ENCODE peak calls at places on chromosome X, in nine cellular contexts. Q, E, G, C, R, X, S, U and N are unnamed samples.

GRCh38 chrX:275967-276587 is 5.1 kb upstream of the PLCXD1 start:
- DNase-seq in C (peak; percentile 78), Q (peak; percentile 97), S (peak; percentile 84), E (peak; percentile 37), X (no peak), U (peak; percentile 90), G (peak; percentile 61), R (peak; percentile 93), N (peak; percentile 60)

GRCh38 chrX:82218361-82218760 is 1016.5 kb downstream of the SH3BGRL start:
- DNase-seq in S (no peak), C (peak; percentile 39), U (no peak), Q (no peak), R (no peak), E (no peak), G (no peak), X (no peak), N (no peak)

GRCh38 chrX:15497865-15498264 is 2.7 kb upstream of the BMX start:
- DNase-seq in G (peak; percentile 39), S (peak; percentile 56), R (no peak), X (no peak), C (peak; percentile 50), Q (peak; percentile 46), E (peak; percentile 22), U (peak; percentile 47), N (peak; percentile 23)

GRCh38 chrX:2447484-2447883 is 53.3 kb downstream of the DHRSX start:
- DNase-seq in C (no peak), G (no peak), X (no peak), R (no peak), E (no peak), Q (no peak), S (no peak), U (no peak), N (no peak)

GRCh38 chrX:47802589-47802988 is 34.1 kb upstream of the ZNF81 start:
- DNase-seq in C (peak; percentile 66), Q (no peak), E (no peak), S (no peak), U (no peak), G (no peak), X (no peak), R (no peak), N (no peak)

GRCh38 chrX:87961471-87961870 is 443.9 kb downstream of the KLHL4 start:
- DNase-seq in X (no peak), S (no peak), U (no peak), Q (no peak), R (no peak), E (no peak), C (no peak), G (no peak), N (no peak)

GRCh38 chrX:24990585-24990984 is 25.2 kb downstream of the ARX start:
- DNase-seq in C (no peak), Q (no peak), E (no peak), G (no peak), U (no peak), R (no peak), S (no peak), X (no peak), N (no peak)

GRCh38 chrX:50910685-50911176 is at the start of gene BMP15:
- DNase-seq in C (no peak), X (no peak), E (no peak), Q (no peak), U (no peak), G (no peak), S (no peak), R (peak; percentile 59), N (no peak)

GRCh38 chrX:38754102-38754790 is 47.0 kb upstream of the MID1IP1 start:
- DNase-seq in Q (no peak), C (peak; percentile 64), E (peak; percentile 32), X (no peak), S (no peak), U (no peak), R (no peak), G (no peak), N (no peak)

GRCh38 chrX:10615931-10616780 is 4.2 kb downstream of the MID1 start:
- DNase-seq in E (no peak), R (no peak), S (peak; percentile 46), U (peak; percentile 43), X (no peak), G (no peak), C (peak; percentile 73), Q (peak; percentile 58), N (peak; percentile 65)

GRCh38 chrX:84363054-84363453 is 139.2 kb downstream of the HDX start:
- DNase-seq in E (no peak), G (no peak), R (no peak), S (no peak), C (no peak), Q (no peak), U (no peak), X (no peak), N (no peak)

GRCh38 chrX:39162322-39162721 is 361.1 kb downstream of the MID1IP1 start:
- DNase-seq in R (peak; percentile 79), S (peak; percentile 57), E (no peak), X (no peak), U (no peak), Q (no peak), C (no peak), G (no peak), N (peak; percentile 67)

GRCh38 chrX:44733931-44734330 is 109.9 kb upstream of the DUSP21 start:
- DNase-seq in S (no peak), R (no peak), U (no peak), Q (no peak), X (no peak), G (no peak), C (no peak), E (no peak), N (no peak)

GRCh38 chrX:23797371-23798128 is 14.6 kb downstream of the SAT1 start:
- DNase-seq in X (no peak), E (no peak), S (no peak), Q (no peak), R (no peak), U (no peak), C (no peak), G (no peak), N (no peak)

GRCh38 chrX:71622347-71623104 is 4.2 kb upstream of the CXCR3 start:
- DNase-seq in E (peak; percentile 19), R (peak; percentile 90), S (peak; percentile 87), U (peak; percentile 79), Q (peak; percentile 59), C (peak; percentile 20), X (no peak), G (no peak), N (peak; percentile 71)

GRCh38 chrX:24276011-24276410 is 37.9 kb downstream of the SUPT20HL2 start:
- DNase-seq in R (no peak), S (no peak), C (no peak), G (no peak), E (no peak), X (no peak), Q (no peak), U (no peak), N (no peak)

GRCh38 chrX:68829594-68830485 is 1.0 kb downstream of the EFNB1 start:
- DNase-seq in G (peak; percentile 16), R (no peak), Q (no peak), C (peak; percentile 18), X (peak; percentile 93), E (no peak), U (no peak), S (no peak), N (peak; percentile 14)

GRCh38 chrX:68830486-68831404 is 1.9 kb downstream of the EFNB1 start:
- DNase-seq in C (no peak), E (no peak), U (no peak), X (peak; percentile 90), S (no peak), Q (no peak), G (peak; percentile 4), R (no peak), N (no peak)

GRCh38 chrX:68827256-68827655 is 1.6 kb upstream of the EFNB1 start:
- DNase-seq in E (no peak), R (no peak), Q (no peak), S (no peak), X (peak; percentile 81), U (no peak), G (peak; percentile 0), C (no peak), N (no peak)

GRCh38 chrX:68827848-68828562 is 816 bp upstream of the EFNB1 start:
- DNase-seq in R (peak; percentile 92), Q (peak; percentile 83), U (peak; percentile 86), C (peak; percentile 79), E (peak; percentile 59), X (peak; percentile 95), S (peak; percentile 88), G (peak; percentile 31), N (peak; percentile 76)

GRCh38 chrX:68828740-68829593 is at the start of gene EFNB1:
- DNase-seq in E (peak; percentile 88), G (peak; percentile 66), S (peak; percentile 93), X (peak; percentile 96), C (peak; percentile 95), U (peak; percentile 92), R (peak; percentile 95), Q (peak; percentile 92), N (peak; percentile 86)
- TF ChIP-seq POLR2A in E (peak; percentile 84), G (peak; percentile 34), S (peak; percentile 98), X (peak; percentile 88), C (peak; percentile 83), U (peak; percentile 89), R (peak; percentile 96), Q (peak; percentile 98), N (peak; percentile 99)

GRCh38 chrX:48897621-48898306 is at the start of the genes PQBP1 and TIMM17B:
- DNase-seq in X (peak; percentile 96), G (peak; percentile 80), S (peak; percentile 91), R (peak; percentile 95), C (peak; percentile 98), E (peak; percentile 93), U (peak; percentile 89), Q (peak; percentile 91), N (peak; percentile 95)
- TF ChIP-seq POLR2A in X (peak; percentile 39), G (peak; percentile 91), S (peak; percentile 80), R (no peak), C (peak; percentile 80), E (peak; percentile 62), U (no peak), Q (peak; percentile 79), N (peak; percentile 75)

DNA sequence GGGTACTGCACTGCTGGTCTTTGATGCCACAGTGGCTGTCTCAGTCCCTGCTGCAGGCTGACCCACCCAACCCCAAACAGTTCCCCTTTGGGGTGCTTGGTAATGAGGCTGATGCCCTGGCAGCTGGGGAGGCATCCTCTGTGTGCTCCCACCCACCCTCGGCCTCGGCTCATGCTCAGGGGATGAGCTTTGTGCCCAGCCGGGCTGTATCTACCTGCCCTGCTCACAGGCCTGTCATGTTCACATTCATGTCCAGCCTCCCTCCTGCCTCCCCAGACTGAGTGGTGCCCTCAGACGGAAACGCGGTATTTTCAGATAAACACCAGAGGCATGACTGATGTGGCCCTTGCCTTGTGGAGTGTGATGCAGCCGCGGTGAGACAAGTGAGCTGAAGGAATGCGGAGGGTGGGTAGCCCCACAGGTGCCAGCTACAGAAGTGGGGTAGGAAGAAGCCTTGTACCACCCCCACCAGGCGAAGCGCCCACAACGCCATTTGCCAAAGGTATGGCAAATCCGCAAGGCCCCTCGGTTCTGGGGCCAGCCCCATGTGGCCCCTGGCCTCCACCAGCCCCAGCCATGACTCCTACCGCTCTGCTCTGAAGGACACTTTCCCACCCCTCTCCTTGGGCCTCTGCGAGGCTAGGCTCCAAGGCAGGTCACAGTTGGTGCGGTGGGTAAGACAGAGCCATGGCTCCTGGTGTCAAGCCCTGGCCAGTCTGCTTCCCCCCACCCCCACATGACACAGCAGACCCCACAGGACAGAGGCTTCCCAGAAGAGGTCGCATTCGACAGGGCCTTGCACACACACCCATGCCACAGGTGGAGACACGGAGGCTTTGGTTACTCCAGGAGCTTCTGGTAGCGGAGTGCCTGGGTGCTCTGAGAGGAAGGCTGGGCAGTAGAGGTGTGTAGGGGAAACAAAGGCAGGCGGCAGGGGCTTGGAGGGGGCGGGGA is 1.8 kb upstream of the RENBP start:
- DNase-seq in C (no peak), S (no peak), R (no peak), U (no peak), E (no peak), G (no peak), X (no peak), Q (no peak), N (no peak)
- TF ChIP-seq POLR2A in C (no peak), S (no peak), R (no peak), U (no peak), E (no peak), G (peak; percentile 6), X (no peak), Q (no peak), N (no peak)

GRCh38 chrX:107674480-107675364 is 46.4 kb downstream of the PRPS1 start:
- DNase-seq in G (no peak), S (peak; percentile 69), E (no peak), Q (peak; percentile 59), C (no peak), U (peak; percentile 58), R (peak; percentile 85), X (no peak), N (peak; percentile 52)
- TF ChIP-seq POLR2A in G (no peak), S (peak; percentile 33), E (no peak), Q (no peak), C (no peak), U (no peak), R (no peak), X (peak; percentile 24), N (no peak)